ENCODE peak calls at places on chromosomes 3 and 15, in five cellular contexts. N is tibial artery; M is astrocyte; Q is K562; J is CD8-positive, alpha-beta T cell. X is an unnamed sample.
A peak's percentile ranks its signal among the peaks of the same experiment; 100 is the strongest.

GRCh38 chr3:188900421-188900941 is 271.3 kb upstream of the TPRG1 start:
- DNase-seq in N (no peak), M (peak; percentile 93), Q (no peak), J (no peak), X (no peak)

GRCh38 chr3:141960731-141961130 is 84.3 kb downstream of the ATP1B3 start:
- DNase-seq in N (no peak), Q (no peak), J (no peak), M (peak; percentile 71), X (no peak)

GRCh38 chr3:156681003-156681402 is 6.6 kb downstream of the TIPARP start:
- DNase-seq in M (peak; percentile 95), J (no peak), N (no peak), Q (peak; percentile 53), X (no peak)

GRCh38 chr15:63939531-63940130 is 105.9 kb upstream of the HERC1 start:
- DNase-seq in J (peak; percentile 28), Q (peak; percentile 46), M (peak; percentile 72), N (no peak), X (no peak)

GRCh38 chr15:81155375-81156218 is 21.5 kb downstream of the CFAP161 start:
- DNase-seq in M (peak; percentile 22), N (no peak), Q (peak; percentile 72), J (no peak), X (no peak)

GRCh38 chr3:157487339-157487738 is 15.9 kb downstream of the VEPH1 start:
- DNase-seq in Q (no peak), J (no peak), M (no peak), N (no peak), X (no peak)

GRCh38 chr3:182327196-182327681 is 466.1 kb upstream of the ATP11B start:
- DNase-seq in N (no peak), Q (no peak), J (no peak), M (peak; percentile 95), X (no peak)

GRCh38 chr3:114830652-114831051 is 316.4 kb downstream of the ZBTB20 start:
- DNase-seq in N (no peak), Q (no peak), J (no peak), M (no peak), X (no peak)

GRCh38 chr3:112632596-112632995 is 8.3 kb downstream of the CCDC80 start:
- DNase-seq in Q (no peak), M (no peak), N (no peak), J (no peak), X (no peak)

GRCh38 chr3:11613319-11613718 is 30.4 kb downstream of the VGLL4 start:
- DNase-seq in M (no peak), N (no peak), J (no peak), Q (no peak), X (no peak)

GRCh38 chr3:49747792-49748480 is 24.2 kb upstream of the GMPPB start:
- DNase-seq in Q (no peak), J (no peak), N (no peak), M (peak; percentile 92), X (no peak)

GRCh38 chr15:81023483-81024264 is 23.0 kb downstream of the TLNRD1 start:
- DNase-seq in N (peak; percentile 89), M (peak; percentile 61), Q (peak; percentile 29), J (no peak), X (peak; percentile 30)

GRCh38 chr3:11803977-11804903 is 42.4 kb downstream of the TAMM41 start:
- DNase-seq in N (no peak), J (peak; percentile 24), Q (peak; percentile 56), M (peak; percentile 44), X (peak; percentile 3)

GRCh38 chr15:72554471-72555425 is 80.6 kb downstream of the ARIH1 start:
- DNase-seq in M (peak; percentile 85), Q (peak; percentile 3), N (no peak), J (no peak), X (no peak)

GRCh38 chr3:22475665-22476064 is 724.7 kb upstream of the ZNF385D start:
- DNase-seq in J (no peak), Q (no peak), N (no peak), M (peak; percentile 46), X (no peak)

GRCh38 chr3:33681667-33682066 is 36.4 kb downstream of the CLASP2 start:
- DNase-seq in M (no peak), N (no peak), Q (peak; percentile 8), J (no peak), X (no peak)

GRCh38 chr3:186857743-186858142 is 15.2 kb downstream of the ADIPOQ start:
- DNase-seq in J (no peak), Q (no peak), M (no peak), N (no peak), X (no peak)

GRCh38 chr3:45023675-45024074 is 2.4 kb upstream of the CLEC3B start:
- DNase-seq in M (no peak), Q (peak; percentile 44), J (no peak), N (no peak), X (no peak)

GRCh38 chr3:38349684-38350359 is 3.2 kb downstream of the XYLB start:
- DNase-seq in Q (peak; percentile 34), J (no peak), M (peak; percentile 47), N (no peak), X (no peak)

GRCh38 chr3:163924600-163924999 is 1153.7 kb downstream of the SI start:
- DNase-seq in N (no peak), Q (no peak), M (no peak), J (no peak), X (no peak)

GRCh38 chr3:96776818-96777217 is 37.6 kb upstream of the EPHA6 start:
- DNase-seq in N (no peak), J (no peak), M (no peak), Q (no peak), X (no peak)

GRCh38 chr3:96779810-96780209 is 34.6 kb upstream of the EPHA6 start:
- DNase-seq in Q (peak; percentile 0), M (no peak), N (no peak), J (no peak), X (no peak)
- TF ChIP-seq CTCF in Q (no peak), M (no peak), N (no peak), J (no peak), X (no peak)

DNA sequence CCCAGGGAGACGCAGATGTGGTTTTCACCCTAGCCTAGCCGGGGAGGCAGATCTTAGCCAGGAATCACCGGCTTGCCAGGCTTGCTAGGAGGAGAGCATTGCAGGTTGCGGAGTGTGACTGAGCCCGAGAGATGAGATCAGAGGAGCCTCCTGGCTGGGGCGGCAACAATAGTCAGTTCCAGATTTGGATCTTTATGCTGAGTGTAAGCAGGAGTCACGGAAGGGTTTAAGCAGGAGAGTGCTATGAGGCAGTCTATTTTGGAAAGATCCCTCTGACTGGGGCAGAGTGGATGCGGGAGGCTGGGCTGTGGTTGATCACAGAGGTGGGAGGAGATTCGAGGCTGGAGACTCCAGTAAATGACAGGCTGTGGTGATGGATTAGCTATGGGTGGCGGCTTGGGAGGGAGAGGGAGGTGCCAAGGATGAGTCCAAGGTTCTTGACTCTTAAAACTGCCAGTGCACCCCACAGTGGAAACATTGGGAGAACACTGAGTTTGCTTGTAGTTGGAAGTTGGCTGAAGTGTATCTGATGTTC is 10.4 kb upstream of the BAHD1 start:
- DNase-seq in J (no peak), Q (peak; percentile 82), M (peak; percentile 18), N (no peak), X (no peak)
- H3K27me3 ChIP-seq in J (no peaks in the 10 kb centered on the region), Q (no peaks in the 10 kb centered on the region), M (peaks cover 39% of the 10 kb centered on the region), N (no peaks in the 10 kb centered on the region), X (no peaks in the 10 kb centered on the region)

GRCh38 chr15:97930230-97930629 is 30.3 kb upstream of the ARRDC4 start:
- DNase-seq in M (no peak), Q (no peak), N (no peak), J (no peak), X (no peak)
- H3K27ac ChIP-seq in M (no peak overlapping the region), Q (no peak overlapping the region), N (no peak overlapping the region), J (no peak overlapping the region), X (no peak overlapping the region)

GRCh38 chr15:49606594-49606993 is 14.0 kb downstream of the FAM227B start:
- DNase-seq in M (no peak), Q (no peak), J (no peak), N (no peak), X (no peak)
- TF ChIP-seq CTCF in M (peak; percentile 4), Q (no peak), J (no peak), N (no peak), X (no peak)

DNA sequence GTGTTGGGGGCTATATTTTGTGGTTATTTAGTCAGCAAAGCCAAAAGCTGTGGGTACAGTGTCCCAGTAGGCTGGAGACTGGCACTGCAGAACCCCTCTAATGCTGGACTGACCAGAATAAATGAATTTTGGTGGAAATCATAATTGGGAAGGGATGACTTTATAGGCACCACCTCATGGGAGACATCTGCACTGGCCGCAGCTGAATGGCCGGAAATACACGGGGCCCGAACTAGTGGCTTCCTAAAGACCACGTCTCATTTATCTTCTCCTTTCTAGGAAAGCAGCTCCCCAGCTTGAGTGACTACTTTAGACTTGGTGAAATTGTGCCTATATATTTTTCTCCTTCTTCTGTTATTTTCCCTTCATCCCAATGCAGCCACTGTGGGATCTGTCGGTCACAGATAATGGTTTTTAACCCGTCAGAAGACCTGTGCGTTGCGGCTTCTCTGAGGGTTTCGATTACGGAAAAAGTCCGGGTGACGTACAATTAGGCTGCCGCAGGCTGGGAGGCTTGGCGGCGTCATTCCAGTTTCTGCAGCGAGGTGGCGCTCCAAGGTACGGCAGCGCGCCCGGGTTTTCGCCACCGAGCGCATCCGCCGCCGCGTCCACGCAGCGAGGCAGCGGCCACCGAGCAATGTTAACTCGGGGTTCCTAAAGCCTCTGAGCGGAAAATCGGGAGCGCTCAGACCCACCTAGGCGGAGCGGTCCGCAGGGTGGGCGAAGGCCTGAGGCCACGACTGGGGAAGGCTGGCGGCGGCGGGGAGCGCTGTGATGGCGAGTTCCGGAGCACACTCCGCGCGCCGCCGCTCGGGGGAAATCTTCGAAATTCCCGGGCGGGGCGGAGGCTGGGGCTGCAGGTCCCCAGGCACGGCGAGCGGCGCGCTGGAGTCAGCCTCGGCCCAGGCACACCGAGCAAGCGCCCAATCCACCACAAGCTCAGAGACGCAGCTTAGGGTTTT is 26.3 kb downstream of the NR2F2 start:
- DNase-seq in J (peak; percentile 59), Q (peak; percentile 93), M (peak; percentile 81), N (peak; percentile 87), X (no peak)
- H3K27me3 ChIP-seq in J (peaks cover 51% of the 10 kb centered on the region), Q (no peaks in the 10 kb centered on the region), M (peaks cover 5% of the 10 kb centered on the region), N (no peaks in the 10 kb centered on the region), X (peaks cover 99% of the 10 kb centered on the region)

DNA sequence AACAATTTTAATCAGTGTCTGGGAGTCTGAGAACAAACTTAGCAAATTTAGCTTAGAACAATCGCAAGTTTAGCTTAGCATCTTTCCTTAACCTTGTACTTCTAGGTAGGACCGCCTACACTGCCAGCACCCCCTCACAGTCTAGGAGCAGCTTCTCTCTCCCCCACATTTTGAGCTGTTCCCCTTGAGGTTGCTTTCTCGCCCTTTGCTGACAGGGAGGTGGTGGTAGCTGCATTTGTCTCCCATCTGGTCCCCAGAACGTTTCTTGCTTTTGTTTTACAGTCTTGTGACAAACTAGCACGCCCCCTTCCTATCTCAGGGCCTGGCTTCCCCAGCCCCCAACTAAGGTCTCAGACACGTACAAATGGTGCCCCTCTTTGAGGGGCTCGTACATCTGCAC is 27.4 kb downstream of the CRTC3 start:
- DNase-seq in N (no peak), Q (peak; percentile 27), J (no peak), M (no peak), X (no peak)
- H3K27ac ChIP-seq in N (peak overlapping the region; percentile 85), Q (peak overlapping the region; percentile 70), J (no peak overlapping the region), M (peak overlapping the region; percentile 43), X (peak overlapping the region; percentile 86)

DNA sequence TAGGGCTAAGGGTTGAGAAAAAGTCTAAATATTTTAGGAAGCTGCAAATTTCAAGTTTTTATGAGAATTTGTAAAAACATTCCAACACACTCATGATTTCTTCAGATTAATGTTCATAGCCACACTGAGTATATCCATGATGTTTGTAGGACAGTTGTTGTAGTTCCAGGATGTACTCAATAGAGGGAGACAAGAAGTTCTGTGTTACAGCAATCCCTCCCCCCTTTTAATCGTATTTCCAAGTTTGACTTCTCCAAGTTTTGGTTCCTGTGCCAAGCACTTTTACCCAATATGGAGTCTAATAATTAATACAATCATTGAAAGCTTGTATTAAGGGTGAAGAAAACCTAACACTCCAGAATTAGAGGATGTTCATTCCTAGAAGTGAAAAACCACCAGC is 143.4 kb downstream of the FEZF2 start:
- DNase-seq in J (no peak), Q (peak; percentile 4), M (no peak), N (no peak), X (no peak)
- TF ChIP-seq CTCF in J (no peak), Q (peak; percentile 3), M (peak; percentile 29), N (no peak), X (no peak)

GRCh38 chr15:34490421-34491193 is 53.0 kb upstream of the GOLGA8A start:
- DNase-seq in N (no peak), Q (no peak), J (no peak), M (no peak), X (no peak)
- H3K27me3 ChIP-seq in N (no peaks in the 10 kb centered on the region), Q (no peaks in the 10 kb centered on the region), J (peaks cover 22% of the 10 kb centered on the region), M (peaks cover 53% of the 10 kb centered on the region), X (no peaks in the 10 kb centered on the region)